ENCODE peak calls at places on chromosome 18, in eight cellular contexts. K, O, H, P, M, Q, B and D are unnamed samples.
A peak's percentile ranks its signal among the peaks of the same experiment; 100 is the strongest.

GRCh38 chr18:9422816-9423519 is 52.3 kb upstream of the RALBP1 start:
- DNase-seq in Q (no peak), O (no peak), K (no peak), M (no peak), P (no peak), H (no peak), B (no peak), D (no peak)

GRCh38 chr18:74139414-74139813 is 8.2 kb downstream of the FBXO15 start:
- DNase-seq in Q (no peak), M (no peak), K (no peak), P (no peak), O (no peak), H (no peak), B (no peak), D (no peak)

GRCh38 chr18:46759885-46760284 is 3.0 kb upstream of the ST8SIA5 start:
- DNase-seq in K (no peak), P (no peak), B (no peak), Q (no peak), O (peak; percentile 57), H (no peak), M (peak; percentile 46), D (no peak)

GRCh38 chr18:80213173-80213572 is 34.1 kb downstream of the PARD6G start:
- DNase-seq in P (no peak), K (no peak), B (no peak), Q (no peak), H (no peak), O (no peak), M (no peak), D (no peak)

GRCh38 chr18:13003466-13003896 is 12.3 kb downstream of the CEP192 start:
- DNase-seq in K (no peak), O (no peak), B (peak; percentile 98), P (no peak), H (no peak), Q (no peak), M (peak; percentile 75), D (peak; percentile 18)

GRCh38 chr18:44839239-44839666 is 158.6 kb downstream of the SETBP1 start:
- DNase-seq in O (peak; percentile 12), Q (no peak), P (peak; percentile 61), M (peak; percentile 56), H (peak; percentile 72), B (peak; percentile 91), K (peak; percentile 78), D (peak; percentile 65)

GRCh38 chr18:76588591-76589303 is 93.7 kb upstream of the ZNF516 start:
- DNase-seq in B (no peak), Q (no peak), P (no peak), M (no peak), K (no peak), H (no peak), O (no peak), D (no peak)

GRCh38 chr18:63317982-63318881 is 1.3 kb downstream of the BCL2 start:
- DNase-seq in H (no peak), K (peak; percentile 65), P (peak; percentile 89), B (peak; percentile 86), M (peak; percentile 33), O (peak; percentile 92), Q (peak; percentile 81), D (peak; percentile 58)

GRCh38 chr18:10481831-10482230 is 27.4 kb downstream of the APCDD1 start:
- DNase-seq in H (no peak), Q (no peak), O (no peak), M (no peak), K (no peak), B (peak; percentile 71), P (no peak), D (no peak)

GRCh38 chr18:10519999-10520935 is 5.6 kb upstream of the NAPG start:
- DNase-seq in H (peak; percentile 42), P (peak; percentile 48), K (peak; percentile 84), Q (peak; percentile 92), O (peak; percentile 49), M (peak; percentile 91), B (peak; percentile 87), D (peak; percentile 78)

GRCh38 chr18:24631238-24632025 is 171.0 kb downstream of the HRH4 start:
- DNase-seq in Q (no peak), H (no peak), K (peak; percentile 56), B (peak; percentile 29), P (no peak), M (peak; percentile 87), O (no peak), D (peak; percentile 45)

GRCh38 chr18:35162995-35163394 is 77.8 kb upstream of the ZNF397 start:
- DNase-seq in Q (no peak), K (no peak), B (no peak), M (no peak), H (no peak), P (no peak), O (no peak), D (no peak)

GRCh38 chr18:57832730-57833129 is 29.6 kb upstream of the ATP8B1 start:
- DNase-seq in P (no peak), O (no peak), K (no peak), Q (no peak), M (no peak), H (no peak), B (no peak), D (no peak)

GRCh38 chr18:23504720-23505119 is 1.4 kb downstream of the RMC1 start:
- DNase-seq in M (no peak), Q (no peak), K (no peak), O (no peak), H (peak; percentile 72), P (no peak), B (no peak), D (no peak)

GRCh38 chr18:13269599-13270011 is 51.0 kb downstream of the LDLRAD4 start:
- DNase-seq in O (no peak), Q (no peak), H (no peak), K (peak; percentile 64), P (no peak), B (no peak), M (no peak), D (no peak)

GRCh38 chr18:55012041-55012440 is 52.8 kb upstream of the CCDC68 start:
- DNase-seq in M (no peak), O (no peak), H (no peak), P (no peak), B (no peak), K (no peak), Q (no peak), D (no peak)

GRCh38 chr18:48022531-48023330 is 92.3 kb upstream of the SMAD2 start:
- DNase-seq in O (peak; percentile 58), B (peak; percentile 88), Q (no peak), P (no peak), K (no peak), H (peak; percentile 50), M (peak; percentile 95), D (peak; percentile 41)